ENCODE peak calls at places on chromosomes 5 and 9, in ten cellular contexts. F is body of pancreas, U is K562, B is right atrium auricular region, Y is mammary epithelial cell, Q is psoas muscle, X is GM23248, K is ovary, H is astrocyte, A is RWPE1. J is an unnamed sample.

GRCh38 chr9:21682376-21682775 is 120.1 kb upstream of the MTAP start:
- DNase-seq in B (no peak), A (no peak), K (no peak), F (no peak), H (no peak), X (peak; percentile 19), Q (no peak), U (no peak), Y (no peak), J (no peak)

GRCh38 chr9:112550531-112550930 is 63.9 kb downstream of the KIAA1958 start:
- DNase-seq in F (peak; percentile 26), X (no peak), H (no peak), A (peak; percentile 79), B (no peak), U (no peak), K (no peak), Q (no peak), Y (peak; percentile 67), J (no peak)

GRCh38 chr5:109920736-109921135 is 231.0 kb downstream of the MAN2A1 start:
- DNase-seq in B (no peak), X (no peak), F (no peak), U (no peak), Q (no peak), K (no peak), A (no peak), H (no peak), Y (no peak), J (no peak)

GRCh38 chr5:68182094-68182493 is 33.5 kb upstream of the PIK3R1 start:
- DNase-seq in K (no peak), Q (no peak), F (no peak), A (no peak), H (no peak), Y (no peak), U (no peak), X (no peak), B (no peak), J (no peak)

GRCh38 chr5:125719681-125720676 is 703.2 kb upstream of the GRAMD2B start:
- DNase-seq in U (no peak), F (peak; percentile 55), A (no peak), X (no peak), B (no peak), Q (no peak), H (peak; percentile 39), K (no peak), Y (peak; percentile 48), J (no peak)

GRCh38 chr5:151937851-151938250 is 13.2 kb upstream of the GLRA1 start:
- DNase-seq in F (no peak), A (no peak), H (no peak), U (no peak), X (no peak), K (no peak), Q (no peak), Y (no peak), B (no peak), J (no peak)

GRCh38 chr5:158178535-158178934 is 319.6 kb upstream of the CLINT1 start:
- DNase-seq in U (no peak), Q (no peak), B (no peak), Y (no peak), F (no peak), H (no peak), A (no peak), K (no peak), X (no peak), J (no peak)

GRCh38 chr9:16828335-16829281 is 41.9 kb downstream of the BNC2 start:
- DNase-seq in K (peak; percentile 51), U (no peak), X (peak; percentile 65), Q (peak; percentile 32), H (peak; percentile 59), B (no peak), A (no peak), F (peak; percentile 20), Y (no peak), J (no peak)

GRCh38 chr5:52283221-52283620 is 504.5 kb upstream of the ITGA1 start:
- DNase-seq in A (peak; percentile 13), U (no peak), Q (no peak), H (no peak), F (peak; percentile 88), B (no peak), X (peak; percentile 4), K (no peak), Y (no peak), J (no peak)

DNA sequence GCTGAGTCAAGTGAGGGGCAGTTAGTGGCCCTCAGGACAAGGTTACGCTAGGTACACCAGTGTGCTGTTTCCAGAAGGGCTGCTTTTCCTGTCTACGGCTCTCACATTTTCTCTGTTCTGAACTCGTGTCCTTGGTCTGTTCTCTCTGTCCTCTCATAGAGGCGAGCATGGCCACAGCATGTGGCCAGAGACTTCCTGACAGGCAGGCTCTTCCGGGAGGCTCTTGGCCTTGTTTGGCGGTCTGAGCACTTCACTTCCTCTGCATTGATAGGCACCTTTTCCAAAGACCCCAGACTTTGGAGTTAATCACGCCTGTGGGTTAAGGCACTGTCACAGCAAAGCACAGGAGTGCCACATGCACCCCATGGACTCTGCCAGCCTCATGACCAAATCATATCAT is 1.2 kb downstream of the CKMT2 start:
- DNase-seq in Q (no peak), B (no peak), A (no peak), Y (no peak), U (no peak), H (no peak), K (no peak), F (no peak), X (no peak), J (no peak)
- H3K27ac ChIP-seq in Q (peak overlapping the region; percentile 98), B (peak overlapping the region; percentile 92), A (no peak overlapping the region), Y (no peak overlapping the region), U (no peak overlapping the region), H (no peak overlapping the region), K (peak overlapping the region; percentile 10), F (no peak overlapping the region), X (no peak overlapping the region), J (peak overlapping the region; percentile 94)

GRCh38 chr5:143313298-143313852 is 90.1 kb downstream of the NR3C1 start:
- DNase-seq in X (peak; percentile 64), A (no peak), H (no peak), B (no peak), K (no peak), F (no peak), Q (no peak), U (no peak), Y (no peak), J (no peak)
- H3K27ac ChIP-seq in X (peak overlapping the region; percentile 79), A (no peak overlapping the region), H (peak overlapping the region; percentile 62), B (no peak overlapping the region), K (no peak overlapping the region), F (no peak overlapping the region), Q (peak overlapping the region; percentile 86), U (no peak overlapping the region), Y (peak overlapping the region; percentile 92), J (peak overlapping the region; percentile 35)

DNA sequence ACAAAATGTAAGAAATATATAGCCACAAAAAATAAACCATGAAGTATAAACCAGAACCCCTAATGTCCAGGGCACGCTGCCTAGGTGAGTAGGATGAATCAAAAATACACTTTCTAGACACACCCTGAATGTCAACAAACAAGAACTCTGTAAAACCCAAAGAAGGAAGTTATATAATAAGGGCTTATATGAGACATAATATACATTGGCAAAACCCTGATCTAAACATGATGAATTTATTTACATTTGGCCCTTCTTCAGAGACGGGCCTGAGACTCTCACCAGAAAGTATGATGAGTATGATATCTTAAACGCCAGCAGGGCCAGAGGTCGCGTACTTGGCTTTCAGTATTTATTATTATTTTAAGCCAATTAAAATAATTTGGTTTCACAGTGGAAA is 125.1 kb upstream of the FST start:
- DNase-seq in K (no peak), B (no peak), H (peak; percentile 72), F (no peak), Q (no peak), U (no peak), X (no peak), Y (peak; percentile 59), A (no peak), J (no peak)
- H3K27ac ChIP-seq in K (no peak overlapping the region), B (no peak overlapping the region), H (no peak overlapping the region), F (no peak overlapping the region), Q (no peak overlapping the region), U (no peak overlapping the region), X (no peak overlapping the region), Y (peak overlapping the region; percentile 30), A (no peak overlapping the region), J (no peak overlapping the region)

GRCh38 chr9:92769276-92769675 is 4.6 kb upstream of the BICD2 start:
- DNase-seq in U (no peak), B (no peak), A (no peak), X (no peak), Q (no peak), H (no peak), Y (no peak), F (no peak), K (no peak), J (no peak)
- H3K27ac ChIP-seq in U (no peak overlapping the region), B (no peak overlapping the region), A (no peak overlapping the region), X (no peak overlapping the region), Q (no peak overlapping the region), H (no peak overlapping the region), Y (no peak overlapping the region), F (no peak overlapping the region), K (no peak overlapping the region), J (no peak overlapping the region)

GRCh38 chr5:148826082-148826971 is at the start of gene ADRB2:
- DNase-seq in Q (peak; percentile 93), U (peak; percentile 94), A (peak; percentile 97), K (peak; percentile 87), Y (peak; percentile 99), F (peak; percentile 91), H (peak; percentile 81), X (peak; percentile 93), B (peak; percentile 97), J (peak; percentile 96)
- H3K27ac ChIP-seq in Q (peak within 1 kb of the TSS; percentile 96), U (no peak within 1 kb of the TSS), A (peak within 1 kb of the TSS; percentile 99), K (no peak within 1 kb of the TSS), Y (peak within 1 kb of the TSS; percentile 76), F (peak within 1 kb of the TSS; percentile 63), H (peak within 1 kb of the TSS; percentile 64), X (no peak within 1 kb of the TSS), B (peak within 1 kb of the TSS; percentile 94), J (peak within 1 kb of the TSS; percentile 84)

DNA sequence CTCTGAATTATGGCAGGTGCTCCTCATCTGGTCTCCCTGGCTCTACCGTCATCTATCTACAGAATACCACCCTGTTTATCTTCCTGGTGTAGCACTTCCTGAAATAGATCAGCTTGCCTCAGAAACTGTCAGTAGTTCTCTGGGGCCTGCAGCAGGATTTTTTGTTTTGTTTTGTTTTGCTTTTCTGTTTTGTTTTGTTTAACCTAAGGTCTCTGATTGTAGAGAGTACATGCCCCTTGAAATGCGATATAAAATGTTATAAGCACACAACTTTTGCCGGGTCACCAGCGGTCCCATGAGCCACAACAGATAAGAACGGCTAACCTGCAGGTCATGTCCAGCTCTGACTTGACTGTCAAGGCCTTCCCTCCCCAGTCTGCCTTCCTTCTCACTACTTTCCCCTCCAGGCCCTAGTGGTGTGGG is 26.6 kb upstream of the CREBRF start:
- DNase-seq in K (no peak), Q (no peak), U (peak; percentile 37), H (no peak), X (no peak), F (no peak), A (no peak), B (no peak), Y (no peak), J (peak; percentile 50)
- H3K27ac ChIP-seq in K (no peak overlapping the region), Q (peak overlapping the region; percentile 33), U (peak overlapping the region; percentile 71), H (no peak overlapping the region), X (no peak overlapping the region), F (no peak overlapping the region), A (no peak overlapping the region), B (peak overlapping the region; percentile 71), Y (no peak overlapping the region), J (peak overlapping the region; percentile 44)

GRCh38 chr9:114503522-114504340 is 1.5 kb downstream of the WHRN start:
- DNase-seq in F (no peak), U (no peak), K (no peak), X (no peak), Q (no peak), A (no peak), Y (no peak), B (no peak), H (no peak), J (no peak)
- H3K27ac ChIP-seq in F (peak overlapping the region; percentile 20), U (peak overlapping the region; percentile 91), K (no peak overlapping the region), X (no peak overlapping the region), Q (no peak overlapping the region), A (peak overlapping the region; percentile 74), Y (no peak overlapping the region), B (peak overlapping the region; percentile 56), H (no peak overlapping the region), J (no peak overlapping the region)

GRCh38 chr9:100784755-100785154 is 206.9 kb downstream of the CAVIN4 start:
- DNase-seq in U (no peak), Q (no peak), Y (no peak), F (no peak), A (no peak), H (no peak), K (no peak), B (no peak), X (no peak), J (no peak)
- H3K27ac ChIP-seq in U (no peak overlapping the region), Q (no peak overlapping the region), Y (no peak overlapping the region), F (no peak overlapping the region), A (no peak overlapping the region), H (no peak overlapping the region), K (no peak overlapping the region), B (no peak overlapping the region), X (no peak overlapping the region), J (no peak overlapping the region)